ENCODE peak calls at places on chromosomes 4 and X, in six cellular contexts. T, S, Y, V, G and X are unnamed samples.

GRCh38 chr4:53943345-53944085 is 120.9 kb downstream of the CHIC2 start:
- DNase-seq in V (no peak), Y (no peak), G (no peak), S (no peak), T (no peak), X (no peak)

GRCh38 chrX:111338095-111338698 is 67.9 kb upstream of the CAPN6 start:
- DNase-seq in Y (no peak), V (no peak), G (no peak), T (no peak), S (no peak), X (no peak)

GRCh38 chr4:168877779-168878491 is 132.1 kb downstream of the CBR4 start:
- DNase-seq in Y (no peak), T (peak; percentile 61), S (peak; percentile 77), G (peak; percentile 75), V (no peak), X (no peak)

GRCh38 chrX:150084474-150085229 is 146.4 kb upstream of the EOLA2 start:
- DNase-seq in S (no peak), G (no peak), V (no peak), Y (no peak), T (no peak), X (no peak)

GRCh38 chrX:10582215-10582733 is 38.1 kb downstream of the MID1 start:
- DNase-seq in V (peak; percentile 44), T (no peak), S (no peak), G (no peak), Y (no peak), X (no peak)

GRCh38 chrX:48794993-48795501 is 6.8 kb upstream of the HDAC6 start:
- DNase-seq in S (no peak), G (no peak), T (no peak), V (peak; percentile 60), Y (no peak), X (no peak)

GRCh38 chr4:1962980-1963379 is 45.8 kb downstream of the NELFA start:
- DNase-seq in G (no peak), V (no peak), T (no peak), S (no peak), Y (no peak), X (no peak)

GRCh38 chr4:149005191-149005590 is 563.0 kb upstream of the NR3C2 start:
- DNase-seq in Y (no peak), T (no peak), G (no peak), V (no peak), S (no peak), X (no peak)

GRCh38 chr4:128347930-128348660 is 60.5 kb upstream of the PGRMC2 start:
- DNase-seq in G (no peak), V (no peak), T (no peak), S (no peak), Y (no peak), X (no peak)

GRCh38 chrX:30504309-30504708 is 73.3 kb downstream of the TASL start:
- DNase-seq in G (no peak), Y (peak; percentile 20), T (no peak), S (peak; percentile 24), V (peak; percentile 3), X (peak; percentile 5)
- TF ChIP-seq CREB1 in G (no peak), Y (no peak), T (no peak), S (no peak), V (no peak), X (no peak)

GRCh38 chr4:139142980-139143379 is 34.0 kb downstream of the ELF2 start:
- DNase-seq in T (no peak), V (no peak), G (no peak), S (no peak), Y (no peak), X (no peak)
- TF ChIP-seq CREB1 in T (no peak), V (no peak), G (no peak), S (no peak), Y (no peak), X (no peak)

GRCh38 chrX:135740683-135741149 is 27.3 kb downstream of the CT45A3 start:
- DNase-seq in G (peak; percentile 37), T (peak; percentile 73), Y (peak; percentile 5), V (peak; percentile 71), S (peak; percentile 78), X (no peak)
- TF ChIP-seq CREB1 in G (no peak), T (no peak), Y (no peak), V (no peak), S (no peak), X (no peak)

GRCh38 chr4:147587061-147587460 is 30.1 kb upstream of the TMEM184C start:
- DNase-seq in T (no peak), S (no peak), G (no peak), Y (no peak), V (no peak), X (no peak)

GRCh38 chr4:147594107-147594506 is 23.1 kb upstream of the TMEM184C start:
- DNase-seq in V (no peak), Y (no peak), T (no peak), G (no peak), S (peak; percentile 41), X (no peak)

GRCh38 chr4:147589586-147589985 is 27.6 kb upstream of the TMEM184C start:
- DNase-seq in T (no peak), G (no peak), Y (no peak), S (no peak), V (no peak), X (no peak)

GRCh38 chr4:147590249-147590920 is 26.8 kb upstream of the TMEM184C start:
- DNase-seq in S (peak; percentile 82), T (peak; percentile 70), Y (peak; percentile 31), G (peak; percentile 82), V (peak; percentile 50), X (no peak)

DNA sequence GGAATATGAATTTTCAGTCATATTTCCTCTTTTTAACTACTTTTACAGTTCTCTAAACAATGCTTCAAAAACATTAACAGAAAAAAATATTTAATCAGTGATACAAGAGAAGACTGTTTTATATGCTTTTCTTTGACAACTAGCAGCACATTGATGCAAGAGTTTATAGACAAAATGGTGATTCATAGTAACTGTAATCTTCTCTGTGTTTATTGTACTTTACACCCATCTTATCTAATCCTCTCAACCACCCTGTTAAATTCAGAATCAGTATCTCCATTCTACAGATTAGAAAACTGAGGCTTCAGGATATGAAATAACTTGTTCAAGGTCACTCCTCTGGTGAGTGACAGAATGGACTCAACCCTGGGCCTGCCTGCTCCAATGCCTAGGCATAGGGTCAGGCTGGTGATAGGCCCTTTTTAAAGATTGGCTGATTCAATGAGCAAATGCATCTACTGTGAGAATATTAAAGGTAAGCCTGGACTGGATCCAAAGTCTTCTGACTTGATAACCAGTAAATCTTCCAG is 26.1 kb upstream of the TMEM184C start:
- DNase-seq in G (no peak), Y (no peak), S (no peak), T (no peak), V (no peak), X (no peak)
- TF ChIP-seq CREB1 in G (no peak), Y (no peak), S (no peak), T (no peak), V (no peak), X (no peak)

DNA sequence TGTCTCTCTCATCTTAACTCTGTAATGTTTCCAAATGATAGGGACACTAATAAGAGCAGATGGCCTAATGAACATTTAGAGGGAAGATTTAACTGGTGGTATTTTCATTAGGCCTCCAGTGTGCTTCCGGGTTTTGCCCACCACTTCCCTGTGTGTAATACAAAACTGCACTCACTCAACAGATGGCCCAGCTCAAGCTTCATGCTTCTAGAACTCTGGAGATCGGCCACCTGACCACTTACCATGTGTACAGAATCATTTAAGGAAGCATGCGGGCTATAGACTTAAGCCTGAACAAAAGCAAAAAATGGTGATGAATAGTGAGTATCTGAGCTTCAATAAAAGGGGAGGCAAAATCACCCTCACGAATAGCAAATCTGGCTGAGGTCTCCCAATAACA is 89.3 kb downstream of the SH2D1A start:
- DNase-seq in T (no peak), Y (no peak), G (no peak), V (no peak), S (no peak), X (no peak)
- TF ChIP-seq CREB1 in T (no peak), Y (no peak), G (no peak), V (no peak), S (no peak), X (no peak)

DNA sequence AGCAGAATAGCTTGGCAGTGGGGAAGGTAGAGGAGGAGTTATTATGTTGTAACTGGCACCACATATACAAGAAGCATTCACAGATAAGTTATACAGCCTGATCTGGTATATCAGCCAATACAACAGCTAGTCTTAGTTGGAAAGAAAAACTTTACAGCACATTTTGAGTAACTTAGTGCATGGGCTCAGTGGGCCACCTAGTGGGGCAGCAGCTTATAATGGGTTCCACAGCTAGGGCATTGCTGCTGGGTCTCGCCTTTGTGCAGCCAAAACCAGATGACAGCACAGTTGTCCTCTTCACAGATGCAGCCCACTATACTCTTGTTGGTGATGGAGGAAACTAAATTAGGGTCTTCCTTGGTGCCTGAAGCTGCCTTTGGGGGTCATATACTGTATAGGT is 448.1 kb upstream of the RASGEF1B start:
- DNase-seq in S (peak; percentile 4), V (no peak), T (no peak), Y (no peak), G (no peak), X (no peak)
- TF ChIP-seq CREB1 in S (no peak), V (no peak), T (no peak), Y (no peak), G (no peak), X (no peak)

DNA sequence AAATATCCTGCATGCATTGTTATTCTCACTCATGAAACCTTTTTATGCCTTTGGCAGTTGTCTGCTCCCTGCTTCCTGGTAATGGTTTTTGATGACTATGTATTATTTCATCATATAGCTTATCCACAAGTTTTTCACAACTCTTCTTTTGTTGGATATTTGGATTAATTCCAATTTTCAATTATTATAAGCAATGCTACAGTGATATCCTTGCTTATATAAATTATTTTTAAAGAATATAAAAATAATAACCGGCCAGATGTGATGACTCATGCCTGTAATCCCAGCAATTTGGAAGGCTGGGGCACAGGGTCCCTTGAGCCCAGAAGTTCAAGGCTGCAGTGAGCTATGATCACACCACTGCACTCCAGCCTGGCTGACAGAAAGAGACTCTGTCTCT is 47.0 kb downstream of the ASIC5 start:
- DNase-seq in V (no peak), G (no peak), Y (no peak), T (no peak), S (no peak), X (no peak)
- TF ChIP-seq CREB1 in V (no peak), G (no peak), Y (no peak), T (no peak), S (no peak), X (no peak)

GRCh38 chrX:63918611-63919010 is 133.6 kb upstream of the ARHGEF9 start:
- DNase-seq in V (no peak), Y (no peak), G (no peak), T (peak; percentile 13), S (peak; percentile 54), X (no peak)
- TF ChIP-seq CREB1 in V (no peak), Y (no peak), G (no peak), T (no peak), S (no peak), X (no peak)

GRCh38 chr4:10456270-10457254 is 664 bp downstream of the ZNF518B start:
- DNase-seq in Y (no peak), V (peak; percentile 38), G (peak; percentile 71), T (peak; percentile 58), S (peak; percentile 79), X (no peak)
- TF ChIP-seq CREB1 in Y (no peak), V (no peak), G (peak; percentile 35), T (no peak), S (peak; percentile 53), X (peak; percentile 63)